ENCODE peak calls at places on chromosomes 13 and 19, in six cellular contexts. V, Q, Z, K, S and M are unnamed samples.
A peak's percentile ranks its signal among the peaks of the same experiment; 100 is the strongest.

GRCh38 chr13:95644611-95645052 is at the start of gene DZIP1:
- DNase-seq in V (peak; percentile 60), Q (peak; percentile 77), K (peak; percentile 15), Z (peak; percentile 83), S (no peak), M (no peak)

GRCh38 chr19:57192064-57192395 is 730 bp downstream of the ZNF264 start:
- DNase-seq in Q (no peak), V (no peak), Z (no peak), S (no peak), K (no peak), M (no peak)

GRCh38 chr19:35248310-35249145 is at the start of gene LSR:
- DNase-seq in S (no peak), Q (peak; percentile 47), V (peak; percentile 97), Z (peak; percentile 51), K (no peak), M (peak; percentile 97)

GRCh38 chr19:6116749-6117430 is 6.6 kb upstream of the RFX2 start:
- DNase-seq in V (no peak), Q (no peak), Z (no peak), S (no peak), K (no peak), M (no peak)

GRCh38 chr19:34983786-34984185 is 16.3 kb upstream of the GRAMD1A start:
- DNase-seq in K (no peak), S (no peak), Z (no peak), Q (no peak), V (no peak), M (no peak)

GRCh38 chr19:46515879-46516350 is 20.2 kb upstream of the PNMA8B start:
- DNase-seq in Q (no peak), S (no peak), K (no peak), Z (no peak), V (no peak), M (peak; percentile 69)

GRCh38 chr13:48319458-48320395 is 16.2 kb downstream of the RB1 start:
- DNase-seq in V (peak; percentile 17), S (no peak), Q (no peak), Z (no peak), K (no peak), M (no peak)

GRCh38 chr13:23750383-23751121 is 138.6 kb downstream of the MIPEP start:
- DNase-seq in Z (no peak), Q (no peak), V (no peak), K (no peak), S (no peak), M (no peak)

GRCh38 chr19:2476451-2477140 is 669 bp downstream of the GADD45B start:
- DNase-seq in S (no peak), Q (peak; percentile 61), K (no peak), V (peak; percentile 57), Z (no peak), M (no peak)

GRCh38 chr13:87677334-87678234 is 6.4 kb downstream of the SLITRK5 start:
- DNase-seq in V (peak; percentile 22), K (no peak), S (no peak), Q (no peak), Z (peak; percentile 33), M (peak; percentile 32)

GRCh38 chr19:40519352-40520322 is 52.8 kb downstream of the SPTBN4 start:
- DNase-seq in K (no peak), Z (peak; percentile 23), V (no peak), S (no peak), Q (no peak), M (no peak)
- TF ChIP-seq CTCF in K (no peak), Z (no peak), V (no peak), S (no peak), Q (no peak), M (no peak)

GRCh38 chr19:44258835-44259413 is 762 bp upstream of the ZNF233 start:
- DNase-seq in Z (no peak), V (no peak), K (no peak), S (no peak), Q (no peak), M (no peak)

GRCh38 chr19:44255705-44256411 is 3.8 kb upstream of the ZNF233 start:
- DNase-seq in Q (no peak), Z (no peak), V (no peak), K (no peak), S (no peak), M (no peak)

GRCh38 chr19:44258139-44258538 is 1.5 kb upstream of the ZNF233 start:
- DNase-seq in Q (no peak), S (no peak), Z (no peak), V (no peak), K (no peak), M (no peak)

GRCh38 chr19:44260343-44260681 is 626 bp downstream of the ZNF233 start:
- DNase-seq in S (no peak), Z (no peak), V (peak; percentile 18), K (no peak), Q (no peak), M (no peak)

GRCh38 chr19:44260695-44261446 is 1.2 kb downstream of the ZNF233 start:
- DNase-seq in S (no peak), Q (no peak), Z (no peak), K (no peak), V (no peak), M (no peak)
- TF ChIP-seq CTCF in S (no peak), Q (no peak), Z (no peak), K (no peak), V (no peak), M (no peak)

GRCh38 chr13:72194531-72194930 is 327.5 kb upstream of the DACH1 start:
- DNase-seq in K (no peak), S (no peak), Q (no peak), Z (no peak), V (no peak), M (no peak)

GRCh38 chr13:72199640-72200039 is 332.6 kb upstream of the DACH1 start:
- DNase-seq in S (no peak), V (no peak), Z (no peak), K (no peak), Q (no peak), M (no peak)

GRCh38 chr13:72198042-72198441 is 331.0 kb upstream of the DACH1 start:
- DNase-seq in K (no peak), Z (no peak), V (no peak), S (no peak), Q (no peak), M (no peak)

GRCh38 chr13:72198967-72199601 is 332.1 kb upstream of the DACH1 start:
- DNase-seq in V (no peak), K (no peak), Z (no peak), Q (no peak), S (no peak), M (no peak)

DNA sequence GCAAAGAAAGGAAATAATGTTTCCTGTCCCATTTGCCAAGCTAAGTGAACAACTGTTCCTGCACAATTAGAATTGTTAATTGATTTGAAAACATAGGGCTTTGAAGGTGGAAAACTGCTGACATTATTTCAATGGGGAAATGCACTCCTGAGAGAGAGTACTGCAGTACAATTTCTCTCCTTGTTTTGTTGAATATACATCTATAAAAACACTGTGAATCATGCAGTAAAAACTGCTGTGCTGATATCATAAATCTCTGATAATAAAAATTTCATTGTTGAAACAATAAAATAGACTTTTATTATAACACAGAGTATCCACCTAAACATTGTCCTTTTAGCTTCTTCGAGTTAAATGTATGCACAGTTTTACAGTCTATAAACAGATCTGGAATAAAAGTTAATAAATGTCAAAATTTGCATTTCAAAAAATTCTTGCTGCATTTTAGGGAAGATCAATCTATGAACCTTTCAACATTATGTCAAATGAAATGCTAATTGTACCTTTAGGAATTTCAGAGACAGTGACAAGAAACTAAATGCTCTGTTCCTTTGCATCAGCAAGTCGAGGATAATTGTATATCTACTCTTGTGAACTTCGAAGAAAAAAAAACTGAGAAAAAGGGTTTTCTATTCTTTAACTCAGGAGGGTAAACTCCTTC is 328.2 kb upstream of the DACH1 start:
- DNase-seq in Q (no peak), S (no peak), Z (no peak), K (no peak), V (no peak), M (no peak)
- TF ChIP-seq CTCF in Q (no peak), S (no peak), Z (no peak), K (no peak), V (no peak), M (no peak)

GRCh38 chr19:49224856-49225255 is 67.3 kb downstream of the TRPM4 start:
- DNase-seq in K (no peak), Z (peak; percentile 74), Q (peak; percentile 37), V (no peak), S (no peak), M (no peak)
- TF ChIP-seq CTCF in K (no peak), Z (peak; percentile 29), Q (peak; percentile 50), V (peak; percentile 46), S (peak; percentile 39), M (peak; percentile 44)

GRCh38 chr19:45391346-45391745 is 13.5 kb downstream of the PPP1R13L start:
- DNase-seq in Q (no peak), Z (no peak), V (peak; percentile 31), S (no peak), K (no peak), M (peak; percentile 27)

GRCh38 chr19:45400192-45400591 is 4.7 kb downstream of the PPP1R13L start:
- DNase-seq in S (no peak), K (no peak), Q (no peak), Z (no peak), V (no peak), M (no peak)

GRCh38 chr19:45396389-45397260 is 8.2 kb downstream of the PPP1R13L start:
- DNase-seq in V (no peak), S (no peak), Z (no peak), K (no peak), Q (no peak), M (no peak)

GRCh38 chr19:45391871-45392665 is 12.8 kb downstream of the PPP1R13L start:
- DNase-seq in S (no peak), K (no peak), V (no peak), Z (no peak), Q (no peak), M (no peak)

GRCh38 chr19:45395524-45396388 is 9.1 kb downstream of the PPP1R13L start:
- DNase-seq in S (no peak), K (no peak), Z (peak; percentile 57), Q (no peak), V (peak; percentile 26), M (peak; percentile 12)
- TF ChIP-seq CTCF in S (no peak), K (no peak), Z (no peak), Q (no peak), V (no peak), M (peak; percentile 34)